ENCODE peak calls at places on chromosomes 1 and 21, in ten cellular contexts. B is breast epithelium, L is ovary, S is right lobe of liver, E is stomach, D is tibial nerve, I is lower leg skin, N is IMR-90, P is transverse colon, W is vagina. V is an unnamed sample.

GRCh38 chr21:18950045-18950740 is 546.6 kb upstream of the TMPRSS15 start:
- DNase-seq in I (no peak), P (no peak), N (no peak), S (no peak), E (no peak), B (no peak), L (no peak), D (no peak), W (no peak), V (no peak)

GRCh38 chr1:5109652-5110051 is 455.2 kb downstream of the AJAP1 start:
- DNase-seq in W (no peak), E (no peak), S (no peak), D (no peak), B (no peak), P (no peak), I (no peak), N (no peak), L (no peak), V (no peak)

GRCh38 chr1:22673486-22674409 is 20.7 kb downstream of the C1QB start:
- DNase-seq in B (no peak), P (peak; percentile 79), D (peak; percentile 60), L (peak; percentile 42), S (peak; percentile 49), E (peak; percentile 48), I (no peak), N (peak; percentile 74), W (no peak), V (peak; percentile 41)

GRCh38 chr21:38472709-38473108 is 25.6 kb downstream of the ERG start:
- DNase-seq in S (no peak), E (no peak), L (no peak), P (no peak), W (peak; percentile 44), B (no peak), N (no peak), D (no peak), I (no peak), V (no peak)

GRCh38 chr1:144551107-144551542 is 41.6 kb upstream of the PPIAL4F start:
- DNase-seq in P (peak; percentile 14), D (no peak), L (no peak), N (no peak), W (no peak), E (no peak), B (no peak), I (no peak), S (no peak), V (no peak)

GRCh38 chr1:177983087-177983823 is 13.4 kb upstream of the SEC16B start:
- DNase-seq in P (no peak), E (no peak), B (no peak), N (peak; percentile 10), S (no peak), W (no peak), I (no peak), L (no peak), D (no peak), V (no peak)

GRCh38 chr1:58812926-58813325 is 29.1 kb upstream of the JUN start:
- DNase-seq in I (no peak), S (no peak), N (no peak), B (no peak), W (no peak), P (no peak), D (no peak), L (no peak), E (no peak), V (no peak)

GRCh38 chr1:75079535-75080290 is 54.5 kb upstream of the LHX8 start:
- DNase-seq in E (no peak), W (no peak), L (no peak), I (no peak), B (no peak), D (no peak), S (no peak), N (no peak), P (no peak), V (no peak)

GRCh38 chr1:56390934-56391731 is 188.2 kb downstream of the PLPP3 start:
- DNase-seq in D (no peak), E (no peak), P (no peak), W (no peak), L (no peak), N (no peak), S (no peak), I (no peak), B (no peak), V (no peak)

GRCh38 chr1:48302652-48303051 is 80.1 kb downstream of the SLC5A9 start:
- DNase-seq in N (no peak), B (no peak), S (no peak), I (no peak), L (no peak), W (no peak), D (no peak), E (no peak), P (no peak), V (no peak)

GRCh38 chr1:201898992-201899391 is 10.3 kb downstream of the SHISA4 start:
- DNase-seq in L (no peak), E (no peak), I (no peak), B (no peak), N (no peak), W (no peak), P (no peak), D (no peak), S (no peak), V (no peak)

GRCh38 chr1:23634840-23635642 is 56.6 kb upstream of the RPL11 start:
- DNase-seq in I (no peak), N (peak; percentile 77), B (peak; percentile 57), P (peak; percentile 69), W (no peak), S (no peak), E (peak; percentile 62), L (peak; percentile 46), D (peak; percentile 77), V (peak; percentile 56)

GRCh38 chr1:7610936-7611335 is 160.2 kb upstream of the VAMP3 start:
- DNase-seq in L (peak; percentile 5), B (no peak), D (no peak), E (no peak), I (no peak), S (no peak), P (no peak), N (no peak), W (no peak), V (no peak)

GRCh38 chr1:207868252-207868768 is 42.6 kb downstream of the CD34 start:
- DNase-seq in B (peak; percentile 71), I (peak; percentile 94), L (peak; percentile 73), P (peak; percentile 60), D (peak; percentile 68), W (no peak), E (peak; percentile 78), N (no peak), S (peak; percentile 58), V (no peak)

GRCh38 chr1:108686609-108687313 is 5.3 kb upstream of the PRPF38B start:
- DNase-seq in S (no peak), E (no peak), P (no peak), N (peak; percentile 52), B (no peak), D (no peak), L (no peak), I (no peak), W (no peak), V (no peak)

GRCh38 chr1:204507317-204508105 is 8.7 kb upstream of the MDM4 start:
- DNase-seq in L (peak; percentile 57), P (no peak), D (no peak), S (no peak), E (no peak), N (peak; percentile 22), I (no peak), B (no peak), W (no peak), V (no peak)

GRCh38 chr1:232877361-232877991 is 72.3 kb downstream of the MAP10 start:
- DNase-seq in D (no peak), N (no peak), S (no peak), B (no peak), L (no peak), E (no peak), W (no peak), P (no peak), I (no peak), V (no peak)

GRCh38 chr1:94236021-94236491 is 1.3 kb downstream of the ARHGAP29 start:
- DNase-seq in L (no peak), B (no peak), N (peak; percentile 8), P (no peak), I (no peak), S (no peak), W (no peak), E (no peak), D (no peak), V (no peak)
- H3K4me3 ChIP-seq in L (peak overlapping the region; percentile 69), B (peak overlapping the region; percentile 89), N (peak overlapping the region; percentile 60), P (peak overlapping the region; percentile 68), I (no peak overlapping the region), S (peak overlapping the region; percentile 82), W (peak overlapping the region; percentile 77), E (peak overlapping the region; percentile 88), D (peak overlapping the region; percentile 78), V (peak overlapping the region; percentile 76)

DNA sequence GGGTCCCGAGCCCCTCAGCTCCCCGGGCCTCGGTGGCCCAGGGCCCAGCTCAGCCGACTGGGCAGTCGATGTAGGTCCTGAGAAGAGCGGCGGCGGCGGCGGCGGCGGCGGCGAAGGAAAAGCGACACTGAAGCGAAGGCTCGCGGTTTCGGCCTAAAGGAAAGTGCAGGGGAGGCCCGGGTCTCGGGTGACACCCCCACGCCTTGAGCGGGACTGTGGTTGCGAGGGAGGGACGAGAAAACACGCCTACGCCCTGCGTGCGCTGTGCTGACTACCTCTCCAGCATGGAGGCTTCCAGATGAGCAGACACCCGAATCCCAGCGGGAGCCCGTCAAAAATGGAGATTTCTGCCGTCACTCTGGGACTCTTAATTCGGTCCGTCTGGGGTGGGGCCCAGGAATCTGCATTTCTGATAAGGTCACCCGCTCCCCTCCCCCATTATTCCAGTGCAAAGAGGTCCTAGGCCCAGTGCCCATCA is 31.2 kb downstream of the DNTTIP2 start:
- DNase-seq in D (peak; percentile 57), P (peak; percentile 73), N (peak; percentile 60), B (peak; percentile 57), S (peak; percentile 72), L (peak; percentile 80), E (peak; percentile 63), I (peak; percentile 94), W (peak; percentile 91), V (peak; percentile 72)
- TF ChIP-seq POLR2A in D (no peak), P (peak; percentile 21), N (no peak), B (no peak), S (peak; percentile 41), L (peak; percentile 19), E (no peak), I (no peak), W (no peak), V (no peak)

DNA sequence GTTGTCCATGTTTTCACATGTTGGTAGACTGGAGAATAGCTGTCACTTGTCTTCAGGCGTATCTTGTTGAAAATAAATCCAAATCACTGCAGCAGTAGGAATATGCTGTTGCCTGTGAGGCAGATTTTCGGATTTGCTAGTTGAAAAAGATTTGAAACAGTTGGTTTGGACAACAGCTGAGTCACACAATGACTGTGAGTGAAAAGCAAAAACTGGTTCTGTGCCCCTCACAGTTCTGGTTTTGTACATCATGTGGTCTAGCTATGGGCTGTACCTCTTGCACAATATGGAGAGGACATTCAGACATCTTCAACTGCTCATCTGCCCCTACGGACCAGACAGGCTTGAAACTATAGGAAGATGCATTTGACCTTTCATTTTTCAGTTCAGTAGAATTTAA is 1.8 kb downstream of the ARF1 start:
- DNase-seq in D (no peak), E (no peak), N (peak; percentile 84), P (no peak), S (peak; percentile 5), L (no peak), W (no peak), I (no peak), B (no peak), V (no peak)
- H3K4me3 ChIP-seq in D (peak overlapping the region; percentile 98), E (peak overlapping the region; percentile 99), N (peak overlapping the region; percentile 100), P (peak overlapping the region; percentile 83), S (peak overlapping the region; percentile 98), L (peak overlapping the region; percentile 99), W (peak overlapping the region; percentile 99), I (peak overlapping the region; percentile 99), B (peak overlapping the region; percentile 100), V (peak overlapping the region; percentile 94)

GRCh38 chr21:44653123-44653522 is 1.3 kb downstream of the KRTAP12-4 start:
- DNase-seq in L (no peak), S (no peak), I (peak; percentile 78), B (no peak), P (no peak), W (no peak), D (no peak), E (peak; percentile 22), N (no peak), V (no peak)
- TF ChIP-seq POLR2A in L (no peak), S (no peak), I (no peak), B (no peak), P (no peak), W (no peak), D (no peak), E (no peak), N (no peak), V (no peak)

V was measured in HCT116.